ENCODE peak calls at places on chromosomes 5 and 9, in four cellular contexts. One of them, this sample, is unnamed.

GRCh38 chr5:176466245-176466871 is 18.2 kb downstream of the FAF2 start:
- DNase-seq in upper lobe of left lung: no peak
- DNase-seq in A549: no peak
- DNase-seq in H1: no peak
- DNase-seq in this sample: no peak

GRCh38 chr9:4167728-4168127 is 132.1 kb downstream of the GLIS3 start:
- DNase-seq in upper lobe of left lung: peak; percentile 28
- DNase-seq in A549: no peak
- DNase-seq in H1: no peak
- DNase-seq in this sample: no peak

GRCh38 chr5:135269828-135270545 is 129.0 kb downstream of the MACROH2A1 start:
- DNase-seq in upper lobe of left lung: no peak
- DNase-seq in A549: no peak
- DNase-seq in H1: no peak
- DNase-seq in this sample: no peak

GRCh38 chr5:172052454-172053236 is 46.2 kb upstream of the FBXW11 start:
- DNase-seq in upper lobe of left lung: no peak
- DNase-seq in A549: no peak
- DNase-seq in H1: no peak
- DNase-seq in this sample: peak; percentile 18

GRCh38 chr5:80269991-80270438 is 14.2 kb upstream of the SERINC5 start:
- DNase-seq in upper lobe of left lung: no peak
- DNase-seq in A549: no peak
- DNase-seq in H1: no peak
- DNase-seq in this sample: no peak

GRCh38 chr5:163855754-163856153 is 350.3 kb downstream of the MAT2B start:
- DNase-seq in upper lobe of left lung: no peak
- DNase-seq in A549: no peak
- DNase-seq in H1: no peak
- DNase-seq in this sample: no peak

GRCh38 chr5:120306331-120306730 is 157.8 kb upstream of the PRR16 start:
- DNase-seq in upper lobe of left lung: no peak
- DNase-seq in A549: no peak
- DNase-seq in H1: no peak
- DNase-seq in this sample: no peak

GRCh38 chr5:445591-445990 is 2.6 kb downstream of the EXOC3 start:
- DNase-seq in upper lobe of left lung: peak; percentile 8
- DNase-seq in A549: no peak
- DNase-seq in H1: no peak
- DNase-seq in this sample: no peak

GRCh38 chr5:129664336-129664937 is 83.5 kb upstream of the MINAR2 start:
- DNase-seq in upper lobe of left lung: no peak
- DNase-seq in A549: peak; percentile 13
- DNase-seq in H1: peak; percentile 66
- DNase-seq in this sample: peak; percentile 41

GRCh38 chr9:112061152-112061740 is 113.9 kb downstream of the SUSD1 start:
- DNase-seq in upper lobe of left lung: peak; percentile 64
- DNase-seq in A549: peak; percentile 81
- DNase-seq in H1: no peak
- DNase-seq in this sample: peak; percentile 59

GRCh38 chr5:141326088-141326854 is 4.0 kb upstream of the PCDHGA1 start:
- DNase-seq in upper lobe of left lung: peak; percentile 48
- DNase-seq in A549: no peak
- DNase-seq in H1: peak; percentile 73
- DNase-seq in this sample: peak; percentile 63

GRCh38 chr5:15995206-15996052 is 184.2 kb downstream of the MARCHF11 start:
- DNase-seq in upper lobe of left lung: no peak
- DNase-seq in A549: no peak
- DNase-seq in H1: peak; percentile 48
- DNase-seq in this sample: no peak

GRCh38 chr9:107954303-107954702 is 464.7 kb upstream of the KLF4 start:
- DNase-seq in upper lobe of left lung: peak; percentile 59
- DNase-seq in A549: no peak
- DNase-seq in H1: no peak
- DNase-seq in this sample: no peak
- TF ChIP-seq EP300 in upper lobe of left lung: peak; percentile 49
- TF ChIP-seq EP300 in A549: no peak
- TF ChIP-seq EP300 in H1: no peak
- TF ChIP-seq EP300 in this sample: peak; percentile 41

DNA sequence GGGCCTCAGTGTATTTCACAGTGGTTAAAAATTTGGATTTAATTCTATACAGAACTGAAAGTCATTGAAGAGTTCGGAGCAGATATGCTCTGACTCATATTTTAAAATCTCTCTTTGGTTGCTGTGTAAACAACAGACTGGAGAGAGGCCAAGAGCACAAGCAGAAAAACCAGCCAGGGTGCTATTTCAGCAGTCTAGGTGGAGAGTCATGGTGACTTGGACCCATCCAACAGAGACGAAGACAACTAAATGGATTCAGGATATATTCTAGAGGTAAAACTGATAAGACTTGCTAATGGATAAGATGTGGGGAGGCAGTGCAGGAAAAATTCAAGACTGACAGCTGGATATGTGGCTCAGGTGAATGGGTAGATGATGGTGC is 168.9 kb downstream of the MAPKAP1 start:
- DNase-seq in upper lobe of left lung: peak; percentile 39
- DNase-seq in A549: peak; percentile 78
- DNase-seq in H1: no peak
- DNase-seq in this sample: peak; percentile 60
- TF ChIP-seq EP300 in upper lobe of left lung: peak; percentile 54
- TF ChIP-seq EP300 in A549: no peak
- TF ChIP-seq EP300 in H1: no peak
- TF ChIP-seq EP300 in this sample: no peak

DNA sequence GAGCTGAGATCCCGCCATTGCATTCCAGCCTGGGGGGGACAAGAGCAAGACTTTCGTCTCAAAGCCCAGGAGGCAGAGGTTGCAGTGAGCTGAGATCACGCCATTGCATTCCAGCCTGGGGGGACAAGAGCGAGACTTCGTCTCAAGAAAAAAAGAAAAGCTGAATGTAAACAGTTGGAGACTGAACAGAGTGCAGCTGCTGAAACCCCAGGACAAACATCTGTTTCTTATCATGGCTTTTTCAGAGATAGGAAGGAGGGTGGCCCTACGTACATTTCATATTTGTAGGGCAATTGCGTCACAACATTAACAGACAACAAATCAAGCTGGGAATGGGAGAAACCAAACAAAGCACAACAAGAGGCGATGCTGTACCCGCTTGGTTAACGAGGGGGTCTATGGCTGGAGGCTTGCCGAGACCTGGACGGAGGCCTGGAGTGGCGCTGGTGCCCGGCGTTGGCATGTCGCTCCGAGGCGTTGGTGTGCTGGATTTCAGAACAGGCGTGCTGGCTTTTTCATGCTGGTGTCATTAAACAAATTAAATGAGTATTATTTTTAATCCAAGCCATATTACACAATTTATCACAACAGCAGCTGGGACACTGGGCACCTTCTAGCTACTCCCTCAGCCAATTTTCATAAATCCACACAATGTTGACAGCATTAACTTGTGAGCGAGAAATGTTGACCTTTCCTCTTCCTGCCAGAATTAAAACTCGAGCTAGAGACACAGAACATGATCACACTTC is 76.2 kb downstream of the TLE1 start:
- DNase-seq in upper lobe of left lung: no peak
- DNase-seq in A549: no peak
- DNase-seq in H1: no peak
- DNase-seq in this sample: peak; percentile 47
- TF ChIP-seq EP300 in upper lobe of left lung: no peak
- TF ChIP-seq EP300 in A549: no peak
- TF ChIP-seq EP300 in H1: no peak
- TF ChIP-seq EP300 in this sample: peak; percentile 84

DNA sequence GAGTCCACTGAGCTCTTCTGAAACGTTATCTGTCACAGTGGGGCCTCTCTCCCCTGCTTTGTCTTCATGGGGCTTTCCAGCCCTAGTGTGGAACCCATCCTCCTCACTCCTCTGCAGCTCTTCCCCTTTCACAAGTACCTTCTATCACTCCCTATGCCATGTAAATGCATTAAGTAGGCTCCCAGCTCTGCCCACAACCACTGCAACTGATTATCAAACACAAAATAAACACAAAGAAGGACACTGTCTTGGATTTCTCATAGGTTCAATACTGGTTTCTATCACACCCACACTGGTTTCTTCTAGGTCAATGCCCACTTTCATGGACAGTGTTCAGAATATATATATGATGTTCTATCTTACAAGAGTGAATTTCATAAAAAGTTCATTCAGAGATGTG is 139.4 kb downstream of the GNAQ start:
- DNase-seq in upper lobe of left lung: no peak
- DNase-seq in A549: no peak
- DNase-seq in H1: no peak
- DNase-seq in this sample: no peak
- TF ChIP-seq EP300 in upper lobe of left lung: no peak
- TF ChIP-seq EP300 in A549: no peak
- TF ChIP-seq EP300 in H1: no peak
- TF ChIP-seq EP300 in this sample: no peak

GRCh38 chr9:135439916-135440315 is 39.7 kb upstream of the PPP1R26 start:
- DNase-seq in upper lobe of left lung: no peak
- DNase-seq in A549: no peak
- DNase-seq in H1: no peak
- DNase-seq in this sample: no peak

GRCh38 chr9:135437259-135437658 is 42.3 kb upstream of the PPP1R26 start:
- DNase-seq in upper lobe of left lung: no peak
- DNase-seq in A549: no peak
- DNase-seq in H1: no peak
- DNase-seq in this sample: no peak

GRCh38 chr9:135443811-135444470 is 35.6 kb upstream of the PPP1R26 start:
- DNase-seq in upper lobe of left lung: peak; percentile 77
- DNase-seq in A549: no peak
- DNase-seq in H1: no peak
- DNase-seq in this sample: no peak

DNA sequence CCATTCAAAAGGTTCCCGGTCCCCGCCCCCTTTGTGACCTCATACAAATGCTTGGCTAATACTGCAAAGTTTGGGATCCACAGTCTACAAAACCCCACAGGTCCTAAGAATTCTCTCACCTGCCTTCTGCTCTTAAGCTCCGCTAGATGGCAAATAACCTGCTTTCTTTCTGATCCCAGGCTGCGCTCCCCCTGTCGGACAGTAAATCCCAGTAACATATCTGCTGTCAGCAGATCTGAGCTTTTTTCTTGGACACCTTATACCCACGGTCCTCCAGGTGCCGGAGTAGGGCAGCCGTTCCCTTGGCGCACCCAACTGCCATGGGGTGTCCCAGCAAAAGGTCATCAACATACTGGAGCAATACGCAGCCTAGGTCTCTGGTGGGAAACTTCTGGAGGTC is 39.0 kb upstream of the PPP1R26 start:
- DNase-seq in upper lobe of left lung: no peak
- DNase-seq in A549: peak; percentile 41
- DNase-seq in H1: no peak
- DNase-seq in this sample: no peak
- TF ChIP-seq EP300 in upper lobe of left lung: no peak
- TF ChIP-seq EP300 in A549: no peak
- TF ChIP-seq EP300 in H1: no peak
- TF ChIP-seq EP300 in this sample: no peak

GRCh38 chr5:149489605-149490037 is 61.6 kb downstream of the CSNK1A1 start:
- DNase-seq in upper lobe of left lung: no peak
- DNase-seq in A549: no peak
- DNase-seq in H1: peak; percentile 23
- DNase-seq in this sample: no peak
- TF ChIP-seq EP300 in upper lobe of left lung: no peak
- TF ChIP-seq EP300 in A549: no peak
- TF ChIP-seq EP300 in H1: no peak
- TF ChIP-seq EP300 in this sample: peak; percentile 76

DNA sequence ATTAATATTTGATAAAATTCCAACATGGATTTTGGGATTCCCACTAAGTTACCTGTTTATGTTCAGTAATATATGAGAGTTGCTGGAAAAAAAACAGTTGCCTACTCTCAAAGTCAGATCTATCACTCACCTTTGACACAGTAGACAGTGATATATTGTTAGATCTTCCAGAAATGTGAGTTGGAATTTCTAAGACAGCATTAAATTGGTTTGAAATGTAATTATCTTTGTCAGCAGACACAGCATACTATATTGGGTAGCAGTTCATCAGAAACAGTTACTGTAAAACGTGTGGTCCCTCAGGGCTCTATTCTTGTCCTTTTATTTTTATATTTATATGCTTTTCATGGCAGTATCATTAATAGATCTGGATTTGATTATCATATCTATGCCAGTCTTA is 433.6 kb upstream of the ARRDC3 start:
- DNase-seq in upper lobe of left lung: no peak
- DNase-seq in A549: no peak
- DNase-seq in H1: no peak
- DNase-seq in this sample: no peak
- TF ChIP-seq EP300 in upper lobe of left lung: no peak
- TF ChIP-seq EP300 in A549: no peak
- TF ChIP-seq EP300 in H1: no peak
- TF ChIP-seq EP300 in this sample: no peak